ENCODE peak calls at places on chromosomes 7 and 10, in six cellular contexts. One of them, this sample, is unnamed.

GRCh38 chr7:121428857-121429489 is 32.9 kb upstream of the FAM3C start:
- DNase-seq in putamen: no peak
- DNase-seq in GM12865: no peak
- DNase-seq in non-pigmented ciliary epithelial cell: peak; percentile 51
- DNase-seq in epithelial cell of proximal tubule: peak; percentile 80
- DNase-seq in hypothalamus: no peak
- DNase-seq in this sample: no peak

GRCh38 chr10:21531164-21531563 is 2.9 kb upstream of the MLLT10 start:
- DNase-seq in GM12865: no peak
- DNase-seq in putamen: no peak
- DNase-seq in hypothalamus: no peak
- DNase-seq in non-pigmented ciliary epithelial cell: no peak
- DNase-seq in epithelial cell of proximal tubule: no peak
- DNase-seq in this sample: no peak

GRCh38 chr7:79236352-79237028 is 217.0 kb downstream of the MAGI2 start:
- DNase-seq in hypothalamus: no peak
- DNase-seq in putamen: no peak
- DNase-seq in GM12865: no peak
- DNase-seq in epithelial cell of proximal tubule: no peak
- DNase-seq in non-pigmented ciliary epithelial cell: no peak
- DNase-seq in this sample: no peak

GRCh38 chr10:21920633-21921032 is 82.9 kb downstream of the DNAJC1 start:
- DNase-seq in epithelial cell of proximal tubule: no peak
- DNase-seq in putamen: no peak
- DNase-seq in GM12865: no peak
- DNase-seq in non-pigmented ciliary epithelial cell: no peak
- DNase-seq in hypothalamus: no peak
- DNase-seq in this sample: no peak

GRCh38 chr10:94439275-94439861 is 37.0 kb downstream of the TBC1D12 start:
- DNase-seq in hypothalamus: no peak
- DNase-seq in putamen: no peak
- DNase-seq in epithelial cell of proximal tubule: no peak
- DNase-seq in GM12865: peak; percentile 18
- DNase-seq in non-pigmented ciliary epithelial cell: no peak
- DNase-seq in this sample: no peak

GRCh38 chr7:131383417-131383816 is 55.7 kb downstream of the MKLN1 start:
- DNase-seq in non-pigmented ciliary epithelial cell: no peak
- DNase-seq in hypothalamus: no peak
- DNase-seq in putamen: no peak
- DNase-seq in GM12865: no peak
- DNase-seq in epithelial cell of proximal tubule: no peak
- DNase-seq in this sample: no peak

GRCh38 chr7:135800560-135800959 is 51.9 kb upstream of the FAM180A start:
- DNase-seq in non-pigmented ciliary epithelial cell: no peak
- DNase-seq in GM12865: no peak
- DNase-seq in putamen: no peak
- DNase-seq in epithelial cell of proximal tubule: no peak
- DNase-seq in hypothalamus: no peak
- DNase-seq in this sample: no peak

GRCh38 chr7:19410096-19410495 is 264.9 kb upstream of the FERD3L start:
- DNase-seq in GM12865: no peak
- DNase-seq in hypothalamus: no peak
- DNase-seq in putamen: no peak
- DNase-seq in epithelial cell of proximal tubule: no peak
- DNase-seq in non-pigmented ciliary epithelial cell: no peak
- DNase-seq in this sample: no peak

GRCh38 chr7:55539380-55539779 is 32.9 kb downstream of the VOPP1 start:
- DNase-seq in non-pigmented ciliary epithelial cell: no peak
- DNase-seq in hypothalamus: no peak
- DNase-seq in epithelial cell of proximal tubule: no peak
- DNase-seq in putamen: no peak
- DNase-seq in GM12865: peak; percentile 45
- DNase-seq in this sample: no peak